ENCODE peak calls at places on chromosomes 16 and 17, in four cellular contexts. G is sigmoid colon, T is cardiac fibroblast, E is brain microvascular endothelial cell. A is an unnamed sample.

GRCh38 chr17:48125829-48126612 is 18.5 kb downstream of the SNX11 start:
- DNase-seq in E (no peak), G (no peak), T (no peak), A (no peak)

GRCh38 chr17:40431231-40431602 is 12.0 kb upstream of the IGFBP4 start:
- DNase-seq in T (no peak), G (peak), E (no peak), A (no peak)

GRCh38 chr17:20008242-20009051 is 712 bp upstream of the SPECC1 start:
- DNase-seq in G (no peak), T (no peak), E (no peak), A (peak)

GRCh38 chr16:2779978-2780898 is 3.2 kb upstream of the ELOB start:
- DNase-seq in E (no peak), G (peak), T (no peak), A (no peak)

GRCh38 chr16:89534147-89534788 is 26.1 kb downstream of the SPG7 start:
- DNase-seq in T (peak), G (no peak), E (no peak), A (peak)

GRCh38 chr17:53150101-53150698 is 672.5 kb upstream of the KIF2B start:
- DNase-seq in G (no peak), E (no peak), T (peak), A (no peak)

GRCh38 chr17:49841548-49841947 is 6.3 kb downstream of the TAC4 start:
- DNase-seq in E (no peak), G (peak), T (no peak), A (no peak)

GRCh38 chr17:8885968-8886674 is 18.6 kb upstream of the PIK3R6 start:
- DNase-seq in T (no peak), G (no peak), E (no peak), A (no peak)

GRCh38 chr17:16937431-16937830 is 34.5 kb downstream of the TNFRSF13B start:
- DNase-seq in E (no peak), G (peak), T (no peak), A (no peak)

GRCh38 chr16:12639044-12639443 is 164.6 kb downstream of the CPPED1 start:
- DNase-seq in E (peak), G (no peak), T (no peak), A (peak)

GRCh38 chr17:79925242-79925957 is 86.2 kb upstream of the CBX4 start:
- DNase-seq in G (no peak), E (no peak), T (peak), A (no peak)

GRCh38 chr16:23351360-23351759 is 49.3 kb downstream of the SCNN1B start:
- DNase-seq in G (peak), T (no peak), E (no peak), A (no peak)

GRCh38 chr16:16982614-16983013 is 488.1 kb downstream of the XYLT1 start:
- DNase-seq in T (no peak), G (no peak), E (no peak), A (no peak)

GRCh38 chr17:4327638-4328037 is 38.8 kb downstream of the UBE2G1 start:
- DNase-seq in G (no peak), E (peak), T (no peak), A (peak)

GRCh38 chr17:43814714-43815113 is 18.2 kb downstream of the MPP3 start:
- DNase-seq in E (peak), T (peak), G (no peak), A (peak)

GRCh38 chr17:67765623-67766022 is 47.9 kb downstream of the NOL11 start:
- DNase-seq in E (no peak), T (no peak), G (peak), A (no peak)

GRCh38 chr17:79769596-79770520 is 8.1 kb upstream of the CBX2 start:
- DNase-seq in G (no peak), T (no peak), E (no peak), A (no peak)

GRCh38 chr16:12545292-12545610 is 258.4 kb downstream of the CPPED1 start:
- DNase-seq in G (no peak), T (no peak), E (no peak), A (no peak)

GRCh38 chr17:76414334-76415295 is 30.2 kb downstream of the SPHK1 start:
- DNase-seq in T (peak), E (no peak), G (peak), A (peak)

GRCh38 chr16:85689285-85689949 is 663 bp upstream of the GINS2 start:
- DNase-seq in E (no peak), G (no peak), T (no peak), A (no peak)

GRCh38 chr16:1048442-1049112 is 24.0 kb upstream of the SSTR5 start:
- DNase-seq in G (no peak), T (peak), E (peak), A (peak)

GRCh38 chr17:43359469-43360105 is 39.2 kb upstream of the ARL4D start:
- DNase-seq in E (no peak), T (no peak), G (no peak), A (no peak)

GRCh38 chr16:11248133-11248532 is 7.9 kb downstream of the SOCS1 start:
- DNase-seq in G (no peak), T (no peak), E (no peak), A (no peak)

GRCh38 chr16:58399718-58400633 is 7.7 kb downstream of the GINS3 start:
- DNase-seq in T (no peak), E (no peak), G (no peak), A (peak)

GRCh38 chr16:88076211-88076931 is 125.1 kb downstream of the BANP start:
- DNase-seq in T (no peak), E (no peak), G (no peak), A (no peak)

GRCh38 chr16:68784721-68785120 is 47.6 kb downstream of the CDH1 start:
- DNase-seq in E (no peak), T (no peak), G (no peak), A (no peak)

GRCh38 chr16:17835118-17835949 is 364.6 kb upstream of the XYLT1 start:
- DNase-seq in T (no peak), G (no peak), E (no peak), A (peak)

GRCh38 chr17:40065041-40065770 is 2.4 kb downstream of the THRA start:
- DNase-seq in G (no peak), E (peak), T (peak), A (peak)

GRCh38 chr16:58011652-58012051 is 10.4 kb downstream of the USB1 start:
- DNase-seq in G (no peak), T (peak), E (peak), A (no peak)

GRCh38 chr17:49928126-49928800 is 40.7 kb upstream of the DLX4 start:
- DNase-seq in E (no peak), T (no peak), G (no peak), A (peak)

GRCh38 chr17:80891096-80892018 is 100.3 kb upstream of the CHMP6 start:
- DNase-seq in E (peak), T (peak), G (peak), A (peak)

GRCh38 chr17:76132574-76133338 is 8.3 kb downstream of the FOXJ1 start:
- DNase-seq in T (no peak), G (peak), E (no peak), A (no peak)

DNA sequence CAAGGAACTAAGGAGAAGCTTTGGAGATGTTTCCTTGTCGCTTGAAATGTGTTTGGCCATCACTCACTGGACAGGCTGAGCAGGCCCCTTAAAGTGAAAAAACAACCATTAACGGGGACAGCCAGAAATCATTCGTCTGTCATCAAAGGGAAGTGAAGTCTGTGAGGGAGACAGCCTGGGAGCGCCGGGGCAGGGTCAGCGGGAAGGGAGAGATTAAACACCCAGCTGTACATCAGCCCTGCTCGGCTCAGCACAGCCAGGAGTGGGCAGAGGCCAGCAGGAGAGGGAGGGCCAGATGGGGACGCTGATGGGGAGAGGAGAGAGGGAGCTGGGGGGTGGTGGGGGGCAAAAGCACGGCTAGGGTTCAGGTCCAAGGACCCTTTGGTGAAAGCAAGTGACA is 105.1 kb downstream of the SDK2 start:
- DNase-seq in G (no peak), E (no peak), T (no peak), A (no peak)
- H3K4me3 ChIP-seq in G (no peak), E (no peak), T (no peak), A (no peak)

DNA sequence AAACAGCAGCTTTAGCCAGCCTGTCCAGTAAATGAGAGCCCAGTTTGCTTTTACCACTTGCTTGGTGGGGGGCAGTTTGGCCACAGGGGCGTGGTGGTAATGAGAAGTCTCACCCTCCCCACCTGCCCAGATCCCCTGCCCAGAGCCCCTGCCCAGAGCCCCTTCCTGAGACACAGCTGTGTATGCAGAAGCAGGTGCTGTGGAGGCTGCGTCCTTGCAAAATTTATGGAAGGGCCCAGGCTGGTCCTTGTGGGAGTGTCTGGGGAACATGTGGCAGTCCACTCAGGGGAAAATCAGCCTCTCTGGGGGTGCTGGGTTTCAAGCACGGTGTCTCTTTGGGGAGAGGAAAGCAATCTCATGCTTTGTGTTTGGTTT is 27.6 kb upstream of the LGALS9 start:
- DNase-seq in E (no peak), G (no peak), T (no peak), A (no peak)
- TF ChIP-seq CTCF in E (no peak), G (no peak), T (no peak), A (no peak)

GRCh38 chr17:1180434-1180742 is 607 bp upstream of the ABR start:
- DNase-seq in T (no peak), G (no peak), E (no peak), A (no peak)
- H3K4me3 ChIP-seq in T (peak), G (peak), E (peak), A (no peak)

GRCh38 chr17:35170968-35171771 is 23.0 kb downstream of the SLC35G3 start:
- DNase-seq in T (peak), E (no peak), G (no peak), A (peak)
- TF ChIP-seq CTCF in T (peak), E (peak), G (no peak), A (peak)

DNA sequence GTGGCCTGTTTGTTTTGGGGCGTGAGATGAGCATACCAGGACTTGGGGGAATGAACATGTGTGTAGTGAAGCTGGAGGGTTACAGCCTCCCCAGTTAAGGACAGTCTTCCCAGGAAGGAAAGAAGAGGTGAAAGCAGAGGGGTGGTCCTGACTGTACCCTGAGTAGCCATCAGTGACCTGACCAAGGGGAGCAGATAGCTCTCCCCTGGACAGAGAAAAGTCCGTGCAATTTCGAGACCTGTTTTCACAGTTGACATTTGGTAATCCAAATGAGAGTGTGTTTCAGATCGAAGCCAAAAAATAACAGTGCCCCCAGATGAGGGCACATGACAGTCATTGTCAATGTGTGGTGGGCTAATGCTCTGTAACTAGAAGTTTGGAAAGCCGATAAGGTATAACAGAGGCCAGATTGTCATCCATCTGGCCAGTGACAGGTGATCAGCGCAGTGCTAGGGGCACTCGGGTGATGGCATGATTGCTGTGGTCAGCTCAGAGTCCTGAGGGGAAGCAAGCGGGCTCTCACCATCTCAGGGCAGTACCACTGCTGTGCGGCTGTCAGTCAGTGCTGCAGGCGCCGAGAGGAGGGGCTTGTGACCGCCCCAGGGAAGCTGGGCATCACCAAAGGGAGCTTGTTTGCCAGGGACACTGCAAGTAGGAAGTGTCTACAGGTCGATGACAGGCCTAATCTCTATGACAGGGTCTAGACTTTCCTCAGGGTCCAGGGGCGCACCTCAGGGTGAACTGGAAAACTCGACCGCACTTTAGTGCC is 1.1 kb upstream of the NME2 start:
- DNase-seq in G (no peak), E (no peak), T (no peak), A (no peak)
- H3K4me3 ChIP-seq in G (peak), E (peak), T (no peak), A (peak)

GRCh38 chr16:51129105-51129504 is 22.0 kb downstream of the SALL1 start:
- DNase-seq in T (no peak), E (no peak), G (no peak), A (no peak)

GRCh38 chr16:51121009-51121347 is 30.1 kb downstream of the SALL1 start:
- DNase-seq in E (no peak), T (no peak), G (no peak), A (no peak)

GRCh38 chr16:51121850-51122249 is 29.2 kb downstream of the SALL1 start:
- DNase-seq in E (no peak), G (no peak), T (no peak), A (no peak)

GRCh38 chr16:51124896-51125295 is 26.2 kb downstream of the SALL1 start:
- DNase-seq in T (no peak), E (no peak), G (no peak), A (no peak)

DNA sequence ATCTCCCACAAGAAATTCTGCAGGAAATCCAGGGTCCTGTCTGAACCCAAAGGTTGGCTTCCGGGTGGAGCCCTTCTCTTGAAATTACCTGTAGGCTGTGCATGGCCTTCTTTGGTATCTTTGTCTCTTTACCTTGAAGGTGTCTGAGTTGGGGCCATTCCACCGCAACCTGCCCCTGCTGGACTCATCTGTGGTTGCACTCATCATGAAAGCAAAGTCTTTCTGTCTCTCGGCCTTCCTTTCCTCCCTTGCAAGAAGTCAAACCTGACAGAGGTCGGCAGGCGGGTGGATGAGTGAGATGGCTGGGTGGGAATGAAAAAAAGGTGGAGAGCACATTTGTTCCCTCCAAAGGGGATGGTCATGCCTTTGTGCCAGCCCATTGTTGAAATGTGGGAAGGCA is 25.1 kb downstream of the SALL1 start:
- DNase-seq in G (no peak), E (no peak), T (no peak), A (no peak)
- TF ChIP-seq CTCF in G (no peak), E (no peak), T (no peak), A (no peak)